ENCODE peak calls at places on chromosomes 4 and X, in eight cellular contexts. One of them, this sample, is unnamed.
A peak's percentile ranks its signal among the peaks of the same experiment; 100 is the strongest.

GRCh38 chrX:16474511-16474910 is 175.4 kb upstream of the S100G start:
- DNase-seq in stomach: no peak
- DNase-seq in IMR-90: no peak
- DNase-seq in astrocyte: no peak
- DNase-seq in SJSA1: no peak
- DNase-seq in breast epithelium: no peak
- DNase-seq in A549: no peak
- DNase-seq in CD4-positive, CD25-positive, alpha-beta regulatory T cell: no peak
- DNase-seq in this sample: no peak

GRCh38 chrX:110417128-110417527 is 58.5 kb downstream of the RTL9 start:
- DNase-seq in stomach: no peak
- DNase-seq in IMR-90: no peak
- DNase-seq in astrocyte: no peak
- DNase-seq in SJSA1: no peak
- DNase-seq in breast epithelium: no peak
- DNase-seq in A549: no peak
- DNase-seq in CD4-positive, CD25-positive, alpha-beta regulatory T cell: no peak
- DNase-seq in this sample: no peak

GRCh38 chr4:173466101-173466500 is 63.9 kb downstream of the HAND2 start:
- DNase-seq in stomach: no peak
- DNase-seq in IMR-90: no peak
- DNase-seq in astrocyte: peak; percentile 79
- DNase-seq in SJSA1: no peak
- DNase-seq in breast epithelium: no peak
- DNase-seq in A549: no peak
- DNase-seq in CD4-positive, CD25-positive, alpha-beta regulatory T cell: no peak
- DNase-seq in this sample: no peak

GRCh38 chr4:10086506-10087120 is 30.0 kb downstream of the WDR1 start:
- DNase-seq in stomach: no peak
- DNase-seq in IMR-90: no peak
- DNase-seq in astrocyte: no peak
- DNase-seq in SJSA1: no peak
- DNase-seq in breast epithelium: peak; percentile 45
- DNase-seq in A549: no peak
- DNase-seq in CD4-positive, CD25-positive, alpha-beta regulatory T cell: no peak
- DNase-seq in this sample: peak; percentile 58

GRCh38 chrX:150779367-150779766 is 86.2 kb downstream of the MTMR1 start:
- DNase-seq in stomach: no peak
- DNase-seq in IMR-90: no peak
- DNase-seq in astrocyte: no peak
- DNase-seq in SJSA1: no peak
- DNase-seq in breast epithelium: no peak
- DNase-seq in A549: no peak
- DNase-seq in CD4-positive, CD25-positive, alpha-beta regulatory T cell: no peak
- DNase-seq in this sample: no peak

GRCh38 chr4:26061248-26061986 is 147.4 kb downstream of the SMIM20 start:
- DNase-seq in stomach: no peak
- DNase-seq in IMR-90: peak; percentile 60
- DNase-seq in astrocyte: peak; percentile 27
- DNase-seq in SJSA1: no peak
- DNase-seq in breast epithelium: no peak
- DNase-seq in A549: peak; percentile 56
- DNase-seq in CD4-positive, CD25-positive, alpha-beta regulatory T cell: peak; percentile 47
- DNase-seq in this sample: no peak

GRCh38 chrX:1524874-1525582 is 12.0 kb downstream of the P2RY8 start:
- DNase-seq in stomach: no peak
- DNase-seq in IMR-90: no peak
- DNase-seq in astrocyte: no peak
- DNase-seq in SJSA1: peak; percentile 22
- DNase-seq in breast epithelium: no peak
- DNase-seq in A549: no peak
- DNase-seq in CD4-positive, CD25-positive, alpha-beta regulatory T cell: no peak
- DNase-seq in this sample: peak; percentile 9

GRCh38 chr4:60389636-60390035 is 810.5 kb upstream of the ADGRL3 start:
- DNase-seq in stomach: no peak
- DNase-seq in IMR-90: no peak
- DNase-seq in astrocyte: peak; percentile 1
- DNase-seq in SJSA1: no peak
- DNase-seq in breast epithelium: no peak
- DNase-seq in A549: no peak
- DNase-seq in CD4-positive, CD25-positive, alpha-beta regulatory T cell: no peak
- DNase-seq in this sample: no peak

GRCh38 chr4:185513489-185514181 is 21.7 kb downstream of the PDLIM3 start:
- DNase-seq in stomach: no peak
- DNase-seq in IMR-90: peak; percentile 54
- DNase-seq in astrocyte: peak; percentile 53
- DNase-seq in SJSA1: no peak
- DNase-seq in breast epithelium: no peak
- DNase-seq in A549: no peak
- DNase-seq in CD4-positive, CD25-positive, alpha-beta regulatory T cell: peak; percentile 2
- DNase-seq in this sample: no peak

GRCh38 chrX:150324035-150324728 is 38.9 kb upstream of the MAMLD1 start:
- DNase-seq in stomach: no peak
- DNase-seq in IMR-90: peak; percentile 94
- DNase-seq in astrocyte: peak; percentile 93
- DNase-seq in SJSA1: peak; percentile 82
- DNase-seq in breast epithelium: no peak
- DNase-seq in A549: peak; percentile 44
- DNase-seq in CD4-positive, CD25-positive, alpha-beta regulatory T cell: no peak
- DNase-seq in this sample: no peak

GRCh38 chr4:4386296-4386735 is 586 bp upstream of the NSG1 start:
- DNase-seq in stomach: no peak
- DNase-seq in IMR-90: no peak
- DNase-seq in astrocyte: no peak
- DNase-seq in SJSA1: no peak
- DNase-seq in breast epithelium: no peak
- DNase-seq in A549: peak; percentile 12
- DNase-seq in CD4-positive, CD25-positive, alpha-beta regulatory T cell: peak; percentile 32
- DNase-seq in this sample: no peak

GRCh38 chr4:95549246-95550138 is 719 bp upstream of the UNC5C start:
- DNase-seq in stomach: peak; percentile 27
- DNase-seq in IMR-90: peak; percentile 19
- DNase-seq in astrocyte: peak; percentile 52
- DNase-seq in SJSA1: peak; percentile 47
- DNase-seq in breast epithelium: no peak
- DNase-seq in A549: peak; percentile 24
- DNase-seq in CD4-positive, CD25-positive, alpha-beta regulatory T cell: peak; percentile 49
- DNase-seq in this sample: peak; percentile 75

GRCh38 chrX:103437147-103437873 is 61.0 kb downstream of the BEX3 start:
- DNase-seq in stomach: no peak
- DNase-seq in IMR-90: peak; percentile 21
- DNase-seq in astrocyte: no peak
- DNase-seq in SJSA1: no peak
- DNase-seq in breast epithelium: no peak
- DNase-seq in A549: no peak
- DNase-seq in CD4-positive, CD25-positive, alpha-beta regulatory T cell: no peak
- DNase-seq in this sample: no peak

GRCh38 chrX:104118765-104119164 is 6.4 kb downstream of the ZCCHC18 start:
- DNase-seq in stomach: no peak
- DNase-seq in IMR-90: no peak
- DNase-seq in astrocyte: no peak
- DNase-seq in SJSA1: no peak
- DNase-seq in breast epithelium: no peak
- DNase-seq in A549: no peak
- DNase-seq in CD4-positive, CD25-positive, alpha-beta regulatory T cell: no peak
- DNase-seq in this sample: no peak

GRCh38 chr4:78650106-78651021 is 98.8 kb downstream of the ANXA3 start:
- DNase-seq in stomach: no peak
- DNase-seq in IMR-90: peak; percentile 86
- DNase-seq in astrocyte: peak; percentile 89
- DNase-seq in SJSA1: no peak
- DNase-seq in breast epithelium: no peak
- DNase-seq in A549: peak; percentile 38
- DNase-seq in CD4-positive, CD25-positive, alpha-beta regulatory T cell: no peak
- DNase-seq in this sample: no peak
- H3K4me1 ChIP-seq in stomach: peaks cover 3% of the 10 kb centered on the region
- H3K4me1 ChIP-seq in IMR-90: peaks cover 14% of the 10 kb centered on the region
- H3K4me1 ChIP-seq in astrocyte: peaks cover 21% of the 10 kb centered on the region
- H3K4me1 ChIP-seq in SJSA1: peaks cover 53% of the 10 kb centered on the region
- H3K4me1 ChIP-seq in breast epithelium: peaks cover 10% of the 10 kb centered on the region
- H3K4me1 ChIP-seq in A549: peaks cover 44% of the 10 kb centered on the region
- H3K4me1 ChIP-seq in CD4-positive, CD25-positive, alpha-beta regulatory T cell: no peaks in the 10 kb centered on the region
- H3K4me1 ChIP-seq in this sample: peaks cover 32% of the 10 kb centered on the region

DNA sequence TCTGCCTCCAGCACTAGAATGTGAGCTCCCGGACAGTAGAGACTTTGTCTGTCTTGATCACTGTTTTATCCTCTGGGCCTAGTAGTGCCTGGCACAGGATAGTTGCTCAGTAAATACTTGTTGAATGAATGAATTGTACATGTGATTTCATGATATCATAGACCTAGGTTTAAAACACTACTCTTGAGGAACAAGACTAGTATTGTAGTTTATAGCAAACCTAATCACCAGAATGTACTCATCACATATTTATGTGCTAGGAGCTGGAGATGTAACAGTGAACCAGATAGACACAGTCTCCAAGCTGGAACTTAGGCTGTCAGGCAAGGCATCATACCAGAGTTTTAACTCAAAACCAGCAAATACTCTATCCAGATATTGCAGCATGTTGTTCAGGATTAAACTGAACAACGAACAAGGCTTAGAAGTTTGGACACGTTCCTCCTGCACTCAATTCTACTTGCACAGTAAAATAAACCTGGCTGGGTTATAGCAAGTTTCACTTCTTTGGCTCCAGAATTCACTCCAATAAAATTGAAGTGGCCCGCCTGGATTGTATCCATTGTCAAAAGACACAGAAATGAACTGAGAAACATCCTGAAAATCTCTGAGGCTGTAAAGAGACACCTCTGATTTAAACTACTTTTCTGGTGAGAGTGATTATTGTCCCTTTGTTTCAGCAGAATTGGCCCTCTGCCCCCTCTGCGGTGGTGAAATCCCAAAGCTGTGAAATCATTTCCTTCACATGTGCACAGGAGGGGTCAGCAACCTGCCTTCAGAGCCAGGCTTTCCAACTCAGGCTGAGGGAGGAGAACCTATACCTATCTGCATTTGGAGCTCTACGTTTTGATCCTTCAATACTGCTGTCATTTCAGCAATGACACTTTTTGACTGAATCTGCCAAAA is 23.2 kb downstream of the GAB3 start:
- DNase-seq in stomach: no peak
- DNase-seq in IMR-90: peak; percentile 77
- DNase-seq in astrocyte: peak; percentile 67
- DNase-seq in SJSA1: no peak
- DNase-seq in breast epithelium: peak; percentile 53
- DNase-seq in A549: no peak
- DNase-seq in CD4-positive, CD25-positive, alpha-beta regulatory T cell: no peak
- DNase-seq in this sample: no peak
- H3K27ac ChIP-seq in stomach: no peak overlapping the region
- H3K27ac ChIP-seq in IMR-90: peak overlapping the region; percentile 50
- H3K27ac ChIP-seq in astrocyte: peak overlapping the region; percentile 86
- H3K27ac ChIP-seq in SJSA1: peak overlapping the region; percentile 39
- H3K27ac ChIP-seq in breast epithelium: peak overlapping the region; percentile 65
- H3K27ac ChIP-seq in A549: peak overlapping the region; percentile 12
- H3K27ac ChIP-seq in CD4-positive, CD25-positive, alpha-beta regulatory T cell: no peak overlapping the region
- H3K27ac ChIP-seq in this sample: peak overlapping the region; percentile 82

GRCh38 chrX:39855748-39856129 is 242.0 kb downstream of the BCOR start:
- DNase-seq in stomach: peak; percentile 54
- DNase-seq in IMR-90: peak; percentile 43
- DNase-seq in astrocyte: peak; percentile 19
- DNase-seq in SJSA1: peak; percentile 60
- DNase-seq in breast epithelium: no peak
- DNase-seq in A549: peak; percentile 12
- DNase-seq in CD4-positive, CD25-positive, alpha-beta regulatory T cell: peak; percentile 89
- DNase-seq in this sample: no peak
- H3K4me1 ChIP-seq in stomach: peaks cover 13% of the 10 kb centered on the region
- H3K4me1 ChIP-seq in IMR-90: peaks cover 7% of the 10 kb centered on the region
- H3K4me1 ChIP-seq in astrocyte: peaks cover 21% of the 10 kb centered on the region
- H3K4me1 ChIP-seq in SJSA1: peaks cover 46% of the 10 kb centered on the region
- H3K4me1 ChIP-seq in breast epithelium: no peaks in the 10 kb centered on the region
- H3K4me1 ChIP-seq in A549: peaks cover 29% of the 10 kb centered on the region
- H3K4me1 ChIP-seq in CD4-positive, CD25-positive, alpha-beta regulatory T cell: peaks cover 55% of the 10 kb centered on the region
- H3K4me1 ChIP-seq in this sample: no peaks in the 10 kb centered on the region

DNA sequence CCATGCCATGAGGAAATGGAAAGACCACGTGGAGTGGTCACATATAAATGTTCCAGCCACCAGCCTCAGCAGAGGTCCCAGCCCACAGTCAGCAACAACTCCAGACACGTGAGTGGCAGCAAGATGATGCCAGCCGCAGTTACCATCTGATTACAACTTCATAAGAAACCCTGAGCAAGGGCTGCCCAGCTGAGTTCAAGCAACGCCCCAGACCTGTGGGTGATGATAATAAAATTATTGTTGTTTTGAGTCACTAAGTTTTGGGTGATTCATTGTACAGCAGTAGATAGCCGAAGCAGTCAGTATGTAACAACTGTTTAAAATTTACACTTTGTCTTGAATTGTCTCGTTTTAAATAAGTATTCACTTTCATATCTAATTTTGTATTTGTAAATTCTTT is 5.8 kb upstream of the CCNG2 start:
- DNase-seq in stomach: no peak
- DNase-seq in IMR-90: no peak
- DNase-seq in astrocyte: no peak
- DNase-seq in SJSA1: no peak
- DNase-seq in breast epithelium: no peak
- DNase-seq in A549: no peak
- DNase-seq in CD4-positive, CD25-positive, alpha-beta regulatory T cell: no peak
- DNase-seq in this sample: no peak
- H3K27ac ChIP-seq in stomach: no peak overlapping the region
- H3K27ac ChIP-seq in IMR-90: no peak overlapping the region
- H3K27ac ChIP-seq in astrocyte: no peak overlapping the region
- H3K27ac ChIP-seq in SJSA1: no peak overlapping the region
- H3K27ac ChIP-seq in breast epithelium: no peak overlapping the region
- H3K27ac ChIP-seq in A549: no peak overlapping the region
- H3K27ac ChIP-seq in CD4-positive, CD25-positive, alpha-beta regulatory T cell: no peak overlapping the region
- H3K27ac ChIP-seq in this sample: no peak overlapping the region

DNA sequence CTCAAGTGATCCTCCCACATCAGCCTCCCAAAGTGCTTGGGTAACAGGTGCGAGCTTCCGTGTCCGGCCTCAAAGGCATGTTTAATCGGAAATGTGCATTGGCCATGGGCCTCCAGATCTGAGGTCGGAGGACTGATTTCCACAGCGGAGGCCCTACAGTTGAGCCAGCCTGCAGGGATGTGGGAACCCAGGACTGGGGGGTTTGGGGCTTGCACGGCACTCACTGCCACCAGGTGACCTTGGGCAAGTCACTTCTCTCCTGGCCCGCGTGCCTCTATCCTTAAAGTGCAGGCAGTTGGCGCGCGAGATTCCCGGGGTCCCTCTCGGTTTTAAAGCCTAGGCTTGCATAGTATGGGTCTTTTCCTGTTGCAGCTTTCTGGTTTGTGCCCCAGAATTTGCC is 18.3 kb upstream of the WFS1 start:
- DNase-seq in stomach: no peak
- DNase-seq in IMR-90: no peak
- DNase-seq in astrocyte: no peak
- DNase-seq in SJSA1: no peak
- DNase-seq in breast epithelium: no peak
- DNase-seq in A549: no peak
- DNase-seq in CD4-positive, CD25-positive, alpha-beta regulatory T cell: no peak
- DNase-seq in this sample: no peak
- H3K4me1 ChIP-seq in stomach: no peaks in the 10 kb centered on the region
- H3K4me1 ChIP-seq in IMR-90: no peaks in the 10 kb centered on the region
- H3K4me1 ChIP-seq in astrocyte: no peaks in the 10 kb centered on the region
- H3K4me1 ChIP-seq in SJSA1: no peaks in the 10 kb centered on the region
- H3K4me1 ChIP-seq in breast epithelium: no peaks in the 10 kb centered on the region
- H3K4me1 ChIP-seq in A549: no peaks in the 10 kb centered on the region
- H3K4me1 ChIP-seq in CD4-positive, CD25-positive, alpha-beta regulatory T cell: peaks cover 4% of the 10 kb centered on the region
- H3K4me1 ChIP-seq in this sample: no peaks in the 10 kb centered on the region

GRCh38 chrX:51395807-51396728 is 63.4 kb downstream of the NUDT10 start:
- DNase-seq in stomach: no peak
- DNase-seq in IMR-90: no peak
- DNase-seq in astrocyte: no peak
- DNase-seq in SJSA1: no peak
- DNase-seq in breast epithelium: peak; percentile 46
- DNase-seq in A549: peak; percentile 11
- DNase-seq in CD4-positive, CD25-positive, alpha-beta regulatory T cell: peak; percentile 74
- DNase-seq in this sample: peak; percentile 66

GRCh38 chrX:51395474-51395806 is 62.8 kb downstream of the NUDT10 start:
- DNase-seq in stomach: no peak
- DNase-seq in IMR-90: no peak
- DNase-seq in astrocyte: no peak
- DNase-seq in SJSA1: no peak
- DNase-seq in breast epithelium: no peak
- DNase-seq in A549: no peak
- DNase-seq in CD4-positive, CD25-positive, alpha-beta regulatory T cell: no peak
- DNase-seq in this sample: no peak
- H3K27ac ChIP-seq in stomach: no peak overlapping the region
- H3K27ac ChIP-seq in IMR-90: no peak overlapping the region
- H3K27ac ChIP-seq in astrocyte: no peak overlapping the region
- H3K27ac ChIP-seq in SJSA1: no peak overlapping the region
- H3K27ac ChIP-seq in breast epithelium: no peak overlapping the region
- H3K27ac ChIP-seq in A549: no peak overlapping the region
- H3K27ac ChIP-seq in CD4-positive, CD25-positive, alpha-beta regulatory T cell: peak overlapping the region; percentile 14
- H3K27ac ChIP-seq in this sample: no peak overlapping the region